ENCODE peak calls at places on chromosomes 3 and 15, in nine cellular contexts. P is A549; Z is NCI-H1417; C is activated naive CD8-positive, alpha-beta T cell treated with anti-CD3 and anti-CD28 coated beads, Interleukin-2, amount 50 U/mL, for 16 hours; K is endodermal cell; R is activated T-helper 1 cell treated with anti-CD3 and anti-CD28 coated beads, Interleukin-12 subunit alpha, Interleukin-12 subunit beta, Interleukin-2, Interleukin-4 antibody, amounts not matched to agents 30 ng/mL and 10 ng/mL and 1 ng/mL, durations not matched to agents 14 hours and 24 hours and 36 hours; Y is CD8-positive, alpha-beta memory T cell; I is T-helper 1 cell; F is mesenteric fat pad. U is an unnamed sample.

GRCh38 chr15:88090406-88091085 is 166.0 kb downstream of the NTRK3 start:
- DNase-seq in P (no peak), Z (no peak), C (no peak), K (peak), R (no peak), Y (no peak), I (no peak), F (peak), U (no peak)

GRCh38 chr3:123807820-123808219 is 76.3 kb downstream of the MYLK start:
- DNase-seq in P (peak), Z (no peak), C (no peak), K (no peak), R (no peak), Y (no peak), I (no peak), F (no peak), U (no peak)

GRCh38 chr3:141081141-141081795 is 30.1 kb downstream of the SPSB4 start:
- DNase-seq in P (no peak), Z (no peak), C (no peak), K (peak), R (no peak), Y (no peak), I (no peak), F (no peak), U (no peak)

GRCh38 chr15:78007211-78007956 is 70.1 kb downstream of the TBC1D2B start:
- DNase-seq in P (no peak), Z (no peak), C (no peak), K (peak), R (no peak), Y (no peak), I (no peak), F (no peak), U (no peak)

GRCh38 chr3:43866529-43867353 is 176.0 kb downstream of the ABHD5 start:
- DNase-seq in P (peak), Z (no peak), C (no peak), K (peak), R (no peak), Y (no peak), I (no peak), F (no peak), U (peak)

GRCh38 chr3:168803536-168803935 is 707.8 kb upstream of the GOLIM4 start:
- DNase-seq in P (no peak), Z (no peak), C (no peak), K (no peak), R (no peak), Y (no peak), I (no peak), F (no peak), U (peak)

GRCh38 chr15:32838820-32839219 is 121.0 kb downstream of the GREM1 start:
- DNase-seq in P (peak), Z (peak), C (no peak), K (no peak), R (no peak), Y (no peak), I (no peak), F (no peak), U (peak)

GRCh38 chr3:33791477-33792166 is 6.8 kb upstream of the PDCD6IP start:
- DNase-seq in P (peak), Z (no peak), C (no peak), K (no peak), R (no peak), Y (no peak), I (no peak), F (no peak), U (no peak)